ENCODE peak calls at places on chromosomes 6 and 20, in four cellular contexts. Q is breast epithelium, Y is RCC 7860, P is astrocyte of the spinal cord. E is an unnamed sample.
A peak's percentile ranks its signal among the peaks of the same experiment; 100 is the strongest.

GRCh38 chr6:44621846-44622245 is 234.3 kb downstream of the CDC5L start:
- DNase-seq in P (peak; percentile 15), Y (no peak), Q (no peak), E (no peak)

GRCh38 chr6:74369556-74369993 is 673.6 kb downstream of the CD109 start:
- DNase-seq in P (peak; percentile 72), Q (no peak), Y (no peak), E (no peak)

GRCh38 chr6:31125586-31126363 is 5.5 kb upstream of the CDSN start:
- DNase-seq in Y (peak; percentile 34), Q (peak; percentile 52), P (peak; percentile 8), E (no peak)

GRCh38 chr6:20211037-20211940 is 980 bp downstream of the MBOAT1 start:
- DNase-seq in Q (peak; percentile 50), Y (peak; percentile 39), P (peak; percentile 52), E (no peak)

GRCh38 chr6:88629838-88630462 is 333.5 kb downstream of the RNGTT start:
- DNase-seq in Y (no peak), P (peak; percentile 52), Q (no peak), E (no peak)

GRCh38 chr6:38264605-38265004 is 375.1 kb downstream of the BTBD9 start:
- DNase-seq in Y (peak; percentile 66), P (peak; percentile 74), Q (no peak), E (no peak)

GRCh38 chr20:39596554-39596953 is 634.4 kb downstream of the DHX35 start:
- DNase-seq in P (no peak), Y (no peak), Q (no peak), E (no peak)

GRCh38 chr20:50273601-50274491 is 83.2 kb downstream of the CEBPB start:
- DNase-seq in Q (no peak), Y (no peak), P (no peak), E (no peak)

GRCh38 chr20:55693646-55694045 is 311.7 kb downstream of the CBLN4 start:
- DNase-seq in Y (no peak), Q (no peak), P (no peak), E (no peak)

GRCh38 chr6:18148304-18149025 is 6.4 kb downstream of the TPMT start:
- DNase-seq in P (peak; percentile 83), Q (no peak), Y (peak; percentile 94), E (no peak)

GRCh38 chr20:57108742-57109141 is 157.7 kb downstream of the BMP7 start:
- DNase-seq in Y (no peak), P (no peak), Q (no peak), E (no peak)

GRCh38 chr20:60242836-60243520 is 284.8 kb downstream of the CDH26 start:
- DNase-seq in Y (peak; percentile 87), Q (no peak), P (peak; percentile 49), E (no peak)

GRCh38 chr6:45946352-45946751 is 69.3 kb downstream of the CLIC5 start:
- DNase-seq in Q (no peak), P (peak; percentile 73), Y (no peak), E (peak; percentile 50)

GRCh38 chr20:34364013-34364382 is 925 bp downstream of the ITCH start:
- DNase-seq in P (peak; percentile 63), Y (no peak), Q (no peak), E (no peak)

GRCh38 chr6:158621694-158622544 is 22.6 kb downstream of the DYNLT1 start:
- DNase-seq in Q (no peak), Y (no peak), P (no peak), E (no peak)

GRCh38 chr20:58213112-58213511 is 15.3 kb downstream of the ANKRD60 start:
- DNase-seq in Q (no peak), P (no peak), Y (no peak), E (no peak)

GRCh38 chr20:33915726-33916331 is 77.9 kb upstream of the RALY start:
- DNase-seq in P (no peak), Y (no peak), Q (no peak), E (no peak)

GRCh38 chr6:17865798-17866725 is 121.4 kb downstream of the KIF13A start:
- DNase-seq in Y (peak; percentile 99), P (peak; percentile 95), Q (peak; percentile 80), E (peak; percentile 31)

GRCh38 chr20:56590888-56591287 is 38.2 kb upstream of the TFAP2C start:
- DNase-seq in P (no peak), Q (no peak), Y (no peak), E (no peak)

GRCh38 chr6:162119349-162119748 is 608.2 kb downstream of the PRKN start:
- DNase-seq in Y (no peak), Q (no peak), P (peak; percentile 26), E (peak; percentile 24)

GRCh38 chr20:62177307-62177706 is 5.5 kb upstream of the MTG2 start:
- DNase-seq in P (no peak), Y (no peak), Q (no peak), E (no peak)

GRCh38 chr6:9456241-9456658 is 958.6 kb downstream of the TFAP2A start:
- DNase-seq in Q (no peak), Y (no peak), P (no peak), E (no peak)

GRCh38 chr20:35669681-35670080 is 5.0 kb upstream of the CPNE1 start:
- DNase-seq in P (no peak), Q (no peak), Y (no peak), E (no peak)

GRCh38 chr6:11618533-11618932 is 81.0 kb downstream of the TMEM170B start:
- DNase-seq in P (peak; percentile 54), Y (no peak), Q (no peak), E (no peak)

GRCh38 chr6:30020629-30021028 is 40.4 kb upstream of the POLR1H start:
- DNase-seq in P (no peak), Q (no peak), Y (no peak), E (no peak)

GRCh38 chr6:44495036-44495901 is 107.8 kb downstream of the CDC5L start:
- DNase-seq in Q (no peak), P (peak; percentile 38), Y (no peak), E (no peak)

E was measured in tibial nerve.